ENCODE peak calls at places on chromosomes 7 and 10, in seven cellular contexts. G is neuronal stem cell, W is IMR-90, N is H1, S is H9, E is mesendoderm, X is trophoblast cell. V is an unnamed sample.

GRCh38 chr7:101911800-101912705 is 94.6 kb downstream of the CUX1 start:
- DNase-seq in G (no peak), W (peak; percentile 93), N (no peak), S (no peak), E (no peak), X (peak; percentile 88), V (peak; percentile 83)

GRCh38 chr7:51034531-51035264 is 252.0 kb upstream of the GRB10 start:
- DNase-seq in G (no peak), W (peak; percentile 76), N (no peak), S (no peak), E (peak; percentile 37), X (no peak), V (peak; percentile 84)

GRCh38 chr7:97971990-97972943 is 17.7 kb downstream of the OCM2 start:
- DNase-seq in G (peak; percentile 20), W (peak; percentile 57), N (no peak), S (peak; percentile 61), E (peak; percentile 49), X (peak; percentile 61), V (peak; percentile 68)

GRCh38 chr7:45924283-45924682 is 3.2 kb upstream of the IGFBP3 start:
- DNase-seq in G (no peak), W (peak; percentile 76), N (no peak), S (no peak), E (no peak), X (peak; percentile 65), V (peak; percentile 85)

GRCh38 chr7:31488562-31489203 is 25.2 kb upstream of the ITPRID1 start:
- DNase-seq in G (peak; percentile 33), W (no peak), N (peak; percentile 69), S (peak; percentile 88), E (peak; percentile 80), X (peak; percentile 58), V (peak; percentile 10)

GRCh38 chr7:106779877-106780276 is 85.2 kb upstream of the PIK3CG start:
- DNase-seq in G (no peak), W (no peak), N (no peak), S (peak; percentile 84), E (peak; percentile 84), X (no peak), V (no peak)

GRCh38 chr10:28594401-28594800 is 61.5 kb downstream of the WAC start:
- DNase-seq in G (no peak), W (no peak), N (no peak), S (no peak), E (no peak), X (no peak), V (no peak)

GRCh38 chr10:46225597-46225996 is 61.2 kb upstream of the ANTXRL start:
- DNase-seq in G (no peak), W (no peak), N (no peak), S (no peak), E (no peak), X (no peak), V (no peak)

GRCh38 chr7:29255199-29255838 is 60.7 kb downstream of the CHN2 start:
- DNase-seq in G (no peak), W (no peak), N (no peak), S (no peak), E (no peak), X (no peak), V (peak; percentile 47)

GRCh38 chr10:50542871-50543270 is 80.9 kb downstream of the SGMS1 start:
- DNase-seq in G (no peak), W (no peak), N (no peak), S (no peak), E (no peak), X (no peak), V (no peak)

GRCh38 chr7:31343516-31344305 is 3.2 kb upstream of the NEUROD6 start:
- DNase-seq in G (no peak), W (no peak), N (no peak), S (no peak), E (no peak), X (no peak), V (no peak)

GRCh38 chr7:27346531-27347260 is 104.1 kb downstream of the EVX1 start:
- DNase-seq in G (no peak), W (peak; percentile 84), N (no peak), S (peak; percentile 36), E (peak; percentile 57), X (peak; percentile 86), V (peak; percentile 57)

GRCh38 chr7:2611401-2611800 is 20.4 kb upstream of the TTYH3 start:
- DNase-seq in G (no peak), W (no peak), N (no peak), S (peak; percentile 27), E (no peak), X (no peak), V (no peak)

GRCh38 chr10:121438320-121438719 is 159.9 kb downstream of the FGFR2 start:
- DNase-seq in G (no peak), W (no peak), N (no peak), S (no peak), E (no peak), X (no peak), V (no peak)

GRCh38 chr7:22182139-22182538 is 174.8 kb downstream of the RAPGEF5 start:
- DNase-seq in G (no peak), W (no peak), N (no peak), S (no peak), E (no peak), X (no peak), V (no peak)

GRCh38 chr10:31650010-31650409 is 278.6 kb downstream of the ARHGAP12 start:
- DNase-seq in G (no peak), W (peak; percentile 92), N (no peak), S (no peak), E (no peak), X (no peak), V (peak; percentile 90)

GRCh38 chr7:74452748-74453320 is 872 bp upstream of the GTF2IRD1 start:
- DNase-seq in G (no peak), W (no peak), N (no peak), S (no peak), E (no peak), X (peak; percentile 32), V (peak; percentile 45)

GRCh38 chr7:30733691-30734090 is 18.2 kb upstream of the INMT start:
- DNase-seq in G (no peak), W (no peak), N (no peak), S (no peak), E (no peak), X (no peak), V (no peak)

GRCh38 chr7:20270867-20271266 is 53.7 kb upstream of the MACC1 start:
- DNase-seq in G (no peak), W (no peak), N (no peak), S (no peak), E (no peak), X (no peak), V (peak; percentile 27)

GRCh38 chr10:79065853-79066252 is 2.9 kb upstream of the ZMIZ1 start:
- DNase-seq in G (no peak), W (no peak), N (no peak), S (no peak), E (no peak), X (no peak), V (no peak)

GRCh38 chr10:79068203-79068561 is 584 bp upstream of the ZMIZ1 start:
- DNase-seq in G (peak; percentile 49), W (no peak), N (no peak), S (no peak), E (no peak), X (no peak), V (no peak)

GRCh38 chr10:79067241-79068202 is 1.2 kb upstream of the ZMIZ1 start:
- DNase-seq in G (peak; percentile 98), W (peak; percentile 91), N (peak; percentile 85), S (peak; percentile 94), E (peak; percentile 98), X (peak; percentile 78), V (peak; percentile 92)

GRCh38 chr10:79065091-79065551 is 3.6 kb upstream of the ZMIZ1 start:
- DNase-seq in G (no peak), W (no peak), N (no peak), S (no peak), E (no peak), X (no peak), V (no peak)

GRCh38 chr10:79066460-79067240 is 2.1 kb upstream of the ZMIZ1 start:
- DNase-seq in G (no peak), W (peak; percentile 35), N (no peak), S (peak; percentile 69), E (peak; percentile 88), X (peak; percentile 22), V (peak; percentile 49)
- H3K9ac ChIP-seq in G (peak overlapping the region; percentile 78), W (peak overlapping the region; percentile 78), N (no peak overlapping the region), S (no peak overlapping the region), E (peak overlapping the region; percentile 69), X (no peak overlapping the region), V (peak overlapping the region; percentile 89)

GRCh38 chr10:61081331-61081730 is 137.3 kb upstream of the RHOBTB1 start:
- DNase-seq in G (no peak), W (no peak), N (no peak), S (no peak), E (no peak), X (no peak), V (no peak)
- H2BK120ac ChIP-seq in G (no peak overlapping the region), W (no peak overlapping the region), N (no peak overlapping the region), S (no peak overlapping the region), E (no peak overlapping the region), X (no peak overlapping the region), V (no peak overlapping the region)

GRCh38 chr10:59360605-59361515 is 1.5 kb downstream of the FAM13C start:
- DNase-seq in G (no peak), W (no peak), N (no peak), S (no peak), E (no peak), X (no peak), V (no peak)

GRCh38 chr10:59363446-59363958 is 1.2 kb upstream of the FAM13C start:
- DNase-seq in G (no peak), W (no peak), N (no peak), S (no peak), E (no peak), X (no peak), V (no peak)

GRCh38 chr10:59362991-59363390 is 642 bp upstream of the FAM13C start:
- DNase-seq in G (peak; percentile 64), W (peak; percentile 33), N (peak; percentile 15), S (peak; percentile 67), E (peak; percentile 73), X (peak; percentile 49), V (peak; percentile 63)

GRCh38 chr10:59362184-59362966 is at the start of gene FAM13C:
- DNase-seq in G (peak; percentile 66), W (peak; percentile 63), N (peak; percentile 58), S (peak; percentile 85), E (peak; percentile 84), X (peak; percentile 53), V (peak; percentile 64)

GRCh38 chr10:59361659-59362183 is 628 bp downstream of the FAM13C start:
- DNase-seq in G (no peak), W (peak; percentile 4), N (no peak), S (no peak), E (peak; percentile 41), X (no peak), V (peak; percentile 27)
- H3K9ac ChIP-seq in G (peak overlapping the region; percentile 63), W (peak overlapping the region; percentile 71), N (no peak overlapping the region), S (no peak overlapping the region), E (no peak overlapping the region), X (no peak overlapping the region), V (peak overlapping the region; percentile 88)

GRCh38 chr10:86526606-86527005 is 5.0 kb upstream of the WAPL start:
- DNase-seq in G (no peak), W (no peak), N (no peak), S (no peak), E (no peak), X (no peak), V (no peak)
- H2BK120ac ChIP-seq in G (no peak overlapping the region), W (no peak overlapping the region), N (no peak overlapping the region), S (no peak overlapping the region), E (no peak overlapping the region), X (no peak overlapping the region), V (no peak overlapping the region)

DNA sequence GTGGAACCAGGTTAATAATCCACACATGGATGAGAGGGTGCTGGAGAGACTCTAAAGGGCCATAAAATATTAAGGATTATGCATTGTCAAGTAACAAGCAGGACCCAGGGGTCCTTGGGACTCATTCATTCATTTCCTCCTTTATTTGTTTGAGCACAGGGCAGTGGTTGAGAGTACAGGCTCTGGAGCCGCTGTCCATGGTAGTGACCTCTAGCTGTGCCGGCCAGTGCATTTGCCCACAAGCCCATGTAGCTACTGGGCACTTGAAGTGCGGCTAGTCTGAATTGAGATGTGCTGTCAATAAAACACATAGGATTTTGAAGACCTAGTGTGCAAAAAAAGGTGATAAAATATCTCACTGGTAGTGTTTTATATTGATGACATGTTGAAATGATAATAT is 137.6 kb downstream of the C10orf105 start:
- DNase-seq in G (peak; percentile 23), W (peak; percentile 49), N (no peak), S (peak; percentile 50), E (peak; percentile 48), X (no peak), V (peak; percentile 46)
- H3K9ac ChIP-seq in G (no peak overlapping the region), W (no peak overlapping the region), N (no peak overlapping the region), S (no peak overlapping the region), E (no peak overlapping the region), X (no peak overlapping the region), V (no peak overlapping the region)